ENCODE peak calls at places on chromosome 19, in five cellular contexts. One of them, this sample, is unnamed.

GRCh38 chr19:44613295-44614168 is at the start of gene IGSF23:
- DNase-seq in nephron progenitor cell: no peak
- DNase-seq in CD8-positive, alpha-beta T cell: no peak
- DNase-seq in thyroid gland: no peak
- DNase-seq in kidney epithelial cell: no peak
- DNase-seq in this sample: no peak

GRCh38 chr19:12881172-12881808 is at the start of gene DNASE2:
- DNase-seq in nephron progenitor cell: peak; percentile 92
- DNase-seq in kidney epithelial cell: peak; percentile 61
- DNase-seq in CD8-positive, alpha-beta T cell: peak; percentile 86
- DNase-seq in thyroid gland: peak; percentile 99
- DNase-seq in this sample: peak; percentile 76

GRCh38 chr19:35247526-35248309 is 1.1 kb upstream of the LSR start:
- DNase-seq in CD8-positive, alpha-beta T cell: peak; percentile 67
- DNase-seq in thyroid gland: peak; percentile 96
- DNase-seq in kidney epithelial cell: peak; percentile 70
- DNase-seq in nephron progenitor cell: peak; percentile 85
- DNase-seq in this sample: no peak

GRCh38 chr19:35960432-35960972 is 24.3 kb downstream of the LRFN3 start:
- DNase-seq in nephron progenitor cell: no peak
- DNase-seq in thyroid gland: no peak
- DNase-seq in CD8-positive, alpha-beta T cell: no peak
- DNase-seq in kidney epithelial cell: no peak
- DNase-seq in this sample: no peak

GRCh38 chr19:33310606-33311325 is 8.4 kb upstream of the CEBPA start:
- DNase-seq in CD8-positive, alpha-beta T cell: no peak
- DNase-seq in kidney epithelial cell: no peak
- DNase-seq in nephron progenitor cell: no peak
- DNase-seq in thyroid gland: peak; percentile 95
- DNase-seq in this sample: no peak

GRCh38 chr19:48826606-48827020 is 9.7 kb downstream of the HSD17B14 start:
- DNase-seq in nephron progenitor cell: no peak
- DNase-seq in kidney epithelial cell: no peak
- DNase-seq in CD8-positive, alpha-beta T cell: no peak
- DNase-seq in thyroid gland: peak; percentile 68
- DNase-seq in this sample: no peak

GRCh38 chr19:3187662-3188511 is 2.2 kb downstream of the NCLN start:
- DNase-seq in thyroid gland: no peak
- DNase-seq in nephron progenitor cell: no peak
- DNase-seq in CD8-positive, alpha-beta T cell: no peak
- DNase-seq in kidney epithelial cell: no peak
- DNase-seq in this sample: no peak

GRCh38 chr19:18526316-18526715 is 4.4 kb upstream of the ELL start:
- DNase-seq in CD8-positive, alpha-beta T cell: no peak
- DNase-seq in nephron progenitor cell: no peak
- DNase-seq in thyroid gland: no peak
- DNase-seq in kidney epithelial cell: no peak
- DNase-seq in this sample: no peak

GRCh38 chr19:29084266-29084665 is 128.7 kb downstream of the UQCRFS1 start:
- DNase-seq in thyroid gland: no peak
- DNase-seq in nephron progenitor cell: peak; percentile 40
- DNase-seq in CD8-positive, alpha-beta T cell: no peak
- DNase-seq in kidney epithelial cell: no peak
- DNase-seq in this sample: no peak

GRCh38 chr19:47663911-47664771 is 49.1 kb upstream of the EHD2 start:
- DNase-seq in thyroid gland: peak; percentile 37
- DNase-seq in CD8-positive, alpha-beta T cell: no peak
- DNase-seq in kidney epithelial cell: peak; percentile 79
- DNase-seq in nephron progenitor cell: no peak
- DNase-seq in this sample: peak; percentile 91

GRCh38 chr19:38557205-38557799 is 60.5 kb downstream of the MAP4K1 start:
- DNase-seq in kidney epithelial cell: no peak
- DNase-seq in thyroid gland: no peak
- DNase-seq in CD8-positive, alpha-beta T cell: peak; percentile 16
- DNase-seq in nephron progenitor cell: no peak
- DNase-seq in this sample: no peak

GRCh38 chr19:17538684-17539287 is 16.7 kb upstream of the COLGALT1 start:
- DNase-seq in nephron progenitor cell: no peak
- DNase-seq in thyroid gland: no peak
- DNase-seq in kidney epithelial cell: no peak
- DNase-seq in CD8-positive, alpha-beta T cell: no peak
- DNase-seq in this sample: no peak

GRCh38 chr19:38629568-38629967 is 10.6 kb downstream of the EIF3K start:
- DNase-seq in CD8-positive, alpha-beta T cell: no peak
- DNase-seq in kidney epithelial cell: no peak
- DNase-seq in thyroid gland: no peak
- DNase-seq in nephron progenitor cell: no peak
- DNase-seq in this sample: no peak

GRCh38 chr19:12801466-12802266 is at the start of the genes PRDX2 and THSD8:
- DNase-seq in kidney epithelial cell: no peak
- DNase-seq in thyroid gland: peak; percentile 88
- DNase-seq in nephron progenitor cell: peak; percentile 88
- DNase-seq in CD8-positive, alpha-beta T cell: peak; percentile 74
- DNase-seq in this sample: no peak

GRCh38 chr19:19488041-19488874 is 27.1 kb downstream of the TSSK6 start:
- DNase-seq in kidney epithelial cell: no peak
- DNase-seq in CD8-positive, alpha-beta T cell: no peak
- DNase-seq in nephron progenitor cell: no peak
- DNase-seq in thyroid gland: no peak
- DNase-seq in this sample: no peak

GRCh38 chr19:38733493-38734175 is 10.6 kb downstream of the CAPN12 start:
- DNase-seq in kidney epithelial cell: no peak
- DNase-seq in nephron progenitor cell: no peak
- DNase-seq in thyroid gland: no peak
- DNase-seq in CD8-positive, alpha-beta T cell: no peak
- DNase-seq in this sample: no peak

GRCh38 chr19:11560404-11560988 is 1.5 kb upstream of the ELOF1 start:
- DNase-seq in CD8-positive, alpha-beta T cell: peak; percentile 61
- DNase-seq in thyroid gland: peak; percentile 21
- DNase-seq in kidney epithelial cell: no peak
- DNase-seq in nephron progenitor cell: peak; percentile 68
- DNase-seq in this sample: peak; percentile 40

GRCh38 chr19:6210721-6211600 is 68.8 kb downstream of the MLLT1 start:
- DNase-seq in kidney epithelial cell: no peak
- DNase-seq in CD8-positive, alpha-beta T cell: no peak
- DNase-seq in thyroid gland: no peak
- DNase-seq in nephron progenitor cell: no peak
- DNase-seq in this sample: no peak

GRCh38 chr19:42132851-42133528 is 744 bp upstream of the POU2F2 start:
- DNase-seq in kidney epithelial cell: no peak
- DNase-seq in CD8-positive, alpha-beta T cell: peak; percentile 87
- DNase-seq in thyroid gland: peak; percentile 59
- DNase-seq in nephron progenitor cell: peak; percentile 87
- DNase-seq in this sample: no peak

GRCh38 chr19:677201-677600 is 1.0 kb downstream of the FSTL3 start:
- DNase-seq in kidney epithelial cell: peak; percentile 64
- DNase-seq in CD8-positive, alpha-beta T cell: no peak
- DNase-seq in nephron progenitor cell: no peak
- DNase-seq in thyroid gland: peak; percentile 67
- DNase-seq in this sample: peak; percentile 44

GRCh38 chr19:48249502-48250014 is 6.2 kb downstream of the CARD8 start:
- DNase-seq in thyroid gland: no peak
- DNase-seq in kidney epithelial cell: no peak
- DNase-seq in CD8-positive, alpha-beta T cell: peak; percentile 65
- DNase-seq in nephron progenitor cell: no peak
- DNase-seq in this sample: no peak

GRCh38 chr19:53872762-53873161 is 5.1 kb downstream of the MYADM start:
- DNase-seq in CD8-positive, alpha-beta T cell: no peak
- DNase-seq in kidney epithelial cell: no peak
- DNase-seq in nephron progenitor cell: no peak
- DNase-seq in thyroid gland: no peak
- DNase-seq in this sample: no peak

GRCh38 chr19:46861691-46862503 is 1.1 kb downstream of the ARHGAP35 start:
- DNase-seq in CD8-positive, alpha-beta T cell: no peak
- DNase-seq in thyroid gland: peak; percentile 29
- DNase-seq in nephron progenitor cell: peak; percentile 30
- DNase-seq in kidney epithelial cell: no peak
- DNase-seq in this sample: no peak

GRCh38 chr19:13026478-13026999 is 31.3 kb downstream of the NFIX start:
- DNase-seq in thyroid gland: peak; percentile 49
- DNase-seq in CD8-positive, alpha-beta T cell: no peak
- DNase-seq in kidney epithelial cell: peak; percentile 69
- DNase-seq in nephron progenitor cell: no peak
- DNase-seq in this sample: no peak

GRCh38 chr19:6806488-6806887 is 34.0 kb downstream of the VAV1 start:
- DNase-seq in thyroid gland: no peak
- DNase-seq in nephron progenitor cell: no peak
- DNase-seq in kidney epithelial cell: no peak
- DNase-seq in CD8-positive, alpha-beta T cell: no peak
- DNase-seq in this sample: no peak

GRCh38 chr19:17743874-17744273 is 7.4 kb upstream of the FCHO1 start:
- DNase-seq in kidney epithelial cell: no peak
- DNase-seq in nephron progenitor cell: no peak
- DNase-seq in CD8-positive, alpha-beta T cell: no peak
- DNase-seq in thyroid gland: no peak
- DNase-seq in this sample: no peak

GRCh38 chr19:15260939-15261338 is 28.7 kb upstream of the EPHX3 start:
- DNase-seq in nephron progenitor cell: no peak
- DNase-seq in thyroid gland: no peak
- DNase-seq in kidney epithelial cell: no peak
- DNase-seq in CD8-positive, alpha-beta T cell: no peak
- DNase-seq in this sample: no peak
- TF ChIP-seq CTCF in nephron progenitor cell: no peak
- TF ChIP-seq CTCF in thyroid gland: no peak
- TF ChIP-seq CTCF in kidney epithelial cell: peak; percentile 41
- TF ChIP-seq CTCF in CD8-positive, alpha-beta T cell: no peak
- TF ChIP-seq CTCF in this sample: peak; percentile 15

DNA sequence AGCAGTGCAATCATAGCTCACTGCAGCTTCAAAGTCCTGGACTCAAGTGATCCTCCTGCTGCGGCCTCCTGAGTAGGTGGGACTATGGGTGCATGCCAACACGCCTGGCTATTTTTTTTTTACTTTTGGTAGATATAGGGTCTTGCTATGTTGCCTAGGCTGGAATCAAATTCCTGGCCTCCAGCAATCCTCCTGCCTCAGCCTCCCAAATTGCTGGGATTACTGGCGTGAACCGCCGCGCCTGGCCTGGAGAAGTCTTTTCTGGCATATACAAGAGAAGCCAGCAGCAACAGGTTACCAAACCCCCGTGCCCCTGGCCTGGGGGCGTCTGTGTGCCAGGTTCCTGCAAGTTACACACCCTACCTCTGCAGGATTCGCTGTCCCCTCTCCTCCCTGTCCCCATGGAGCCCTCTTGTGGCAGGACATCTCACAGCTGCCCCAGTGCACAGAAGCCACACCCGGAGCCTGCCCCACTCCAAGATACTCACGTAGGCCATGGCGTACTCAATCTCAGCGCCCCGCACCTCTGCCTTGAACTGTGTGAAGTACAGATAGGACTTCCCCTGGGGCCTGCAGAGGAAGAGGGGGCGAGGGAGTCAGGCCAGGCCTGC is 9.9 kb downstream of the MYDGF start:
- DNase-seq in CD8-positive, alpha-beta T cell: no peak
- DNase-seq in thyroid gland: no peak
- DNase-seq in kidney epithelial cell: no peak
- DNase-seq in nephron progenitor cell: no peak
- DNase-seq in this sample: no peak
- TF ChIP-seq CTCF in CD8-positive, alpha-beta T cell: no peak
- TF ChIP-seq CTCF in thyroid gland: no peak
- TF ChIP-seq CTCF in kidney epithelial cell: peak; percentile 23
- TF ChIP-seq CTCF in nephron progenitor cell: no peak
- TF ChIP-seq CTCF in this sample: peak; percentile 1

GRCh38 chr19:57473646-57474045 is 3.7 kb downstream of the ZNF772 start:
- DNase-seq in nephron progenitor cell: no peak
- DNase-seq in thyroid gland: no peak
- DNase-seq in kidney epithelial cell: no peak
- DNase-seq in CD8-positive, alpha-beta T cell: no peak
- DNase-seq in this sample: no peak

DNA sequence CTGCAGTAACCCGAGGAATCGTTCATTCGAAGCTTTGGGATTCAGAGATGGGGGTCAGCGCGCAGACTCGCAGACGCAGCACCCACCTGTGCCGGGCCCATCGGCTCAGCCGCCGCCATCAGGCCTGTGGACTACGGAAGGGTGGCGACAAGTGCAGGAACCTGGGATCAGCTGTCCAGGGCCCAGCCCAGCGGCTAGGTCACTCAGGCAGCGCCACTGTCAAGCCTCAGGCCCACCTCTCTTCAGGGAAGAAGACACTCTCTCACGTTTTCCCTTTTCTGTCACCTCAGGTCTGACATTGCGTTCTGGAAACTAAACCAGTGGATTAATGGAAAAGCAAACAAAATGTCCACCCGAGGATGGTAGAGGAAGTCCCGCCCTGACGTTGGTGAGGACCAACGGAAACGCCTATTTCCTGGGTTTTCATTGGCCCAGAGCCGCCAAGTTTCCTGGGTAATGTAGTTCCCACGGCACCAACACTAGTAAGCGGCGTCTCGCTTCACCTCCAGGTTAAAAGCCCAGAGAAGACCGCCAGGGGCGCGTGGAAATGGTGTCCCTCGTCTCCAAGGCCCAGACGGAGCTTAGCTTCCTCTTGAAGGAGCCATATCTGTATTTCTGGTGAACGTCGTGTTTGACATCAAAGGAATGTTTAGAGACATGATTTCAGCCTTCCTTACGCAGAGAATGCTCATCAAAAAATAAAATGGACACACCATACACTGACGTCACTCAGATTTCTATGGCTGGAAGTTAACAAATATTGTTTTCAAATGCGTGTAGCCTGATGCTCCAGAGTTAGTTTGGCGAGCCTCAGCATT is at the start of gene ZNF772:
- DNase-seq in thyroid gland: peak; percentile 92
- DNase-seq in CD8-positive, alpha-beta T cell: peak; percentile 86
- DNase-seq in nephron progenitor cell: peak; percentile 77
- DNase-seq in kidney epithelial cell: peak; percentile 82
- DNase-seq in this sample: peak; percentile 67
- TF ChIP-seq CTCF in thyroid gland: peak; percentile 52
- TF ChIP-seq CTCF in CD8-positive, alpha-beta T cell: peak; percentile 65
- TF ChIP-seq CTCF in nephron progenitor cell: peak; percentile 45
- TF ChIP-seq CTCF in kidney epithelial cell: peak; percentile 70
- TF ChIP-seq CTCF in this sample: peak; percentile 43

DNA sequence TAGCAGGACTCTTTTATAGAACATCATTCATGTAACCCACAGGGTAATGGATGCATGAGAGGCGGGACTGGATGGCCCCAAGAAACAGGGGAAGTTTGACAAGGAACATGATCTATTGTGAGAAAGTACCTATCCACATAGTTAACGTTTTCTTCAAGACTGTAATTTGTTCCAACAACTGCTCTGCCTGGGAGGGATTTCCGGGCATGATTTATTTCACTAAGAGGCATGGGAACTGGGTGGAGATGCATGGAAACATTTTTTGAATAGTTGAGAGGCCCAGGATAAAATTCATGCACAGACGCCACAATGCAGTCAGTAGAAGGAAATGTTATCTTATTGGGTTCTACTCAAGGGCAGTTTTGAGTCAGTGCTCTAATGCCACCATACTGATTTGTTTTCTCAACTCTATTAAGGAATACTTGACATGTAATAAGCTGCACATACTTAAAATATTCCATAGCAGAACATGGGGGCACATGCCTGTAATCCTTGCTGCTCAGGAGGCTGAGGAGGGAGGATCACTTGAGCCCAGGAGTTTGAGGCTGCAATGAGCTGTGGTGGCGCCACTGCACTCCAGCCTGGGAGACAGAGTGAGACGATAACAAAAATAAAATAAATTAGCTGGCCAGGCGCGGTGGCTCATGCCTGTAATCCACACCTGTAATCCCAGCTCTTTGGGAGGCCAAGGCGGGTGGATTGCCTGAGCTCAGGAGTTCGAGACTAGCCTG is 9.9 kb upstream of the ATG4D start:
- DNase-seq in CD8-positive, alpha-beta T cell: no peak
- DNase-seq in kidney epithelial cell: no peak
- DNase-seq in nephron progenitor cell: no peak
- DNase-seq in thyroid gland: no peak
- DNase-seq in this sample: peak; percentile 24
- TF ChIP-seq CTCF in CD8-positive, alpha-beta T cell: no peak
- TF ChIP-seq CTCF in kidney epithelial cell: no peak
- TF ChIP-seq CTCF in nephron progenitor cell: no peak
- TF ChIP-seq CTCF in thyroid gland: no peak
- TF ChIP-seq CTCF in this sample: no peak

This sample was measured in AG09319.